ENCODE peak calls at places on chromosomes 3 and 15, in four cellular contexts. E is HepG2, F is K562, Z is WTC11. S is an unnamed sample.
A peak's percentile ranks its signal among the peaks of the same experiment; 100 is the strongest.

GRCh38 chr3:156602424-156602823 is 47.5 kb upstream of the SSR3 start:
- DNase-seq in F (no peak), E (no peak), Z (no peak), S (no peak)

GRCh38 chr15:68781766-68782588 is 38.7 kb downstream of the ANP32A start:
- DNase-seq in E (no peak), Z (no peak), F (no peak), S (no peak)

GRCh38 chr3:152185941-152186630 is 82.6 kb upstream of the MBNL1 start:
- DNase-seq in Z (no peak), F (no peak), E (no peak), S (no peak)

GRCh38 chr3:195587824-195588223 is 4.1 kb upstream of the APOD start:
- DNase-seq in F (no peak), Z (no peak), E (no peak), S (no peak)

GRCh38 chr3:106299300-106300098 is 430.7 kb upstream of the CBLB start:
- DNase-seq in E (no peak), F (no peak), Z (no peak), S (no peak)

GRCh38 chr3:187713504-187713903 is 11.1 kb upstream of the RTP2 start:
- DNase-seq in Z (no peak), F (peak; percentile 23), E (peak; percentile 61), S (no peak)

GRCh38 chr3:99967796-99968195 is 146.5 kb downstream of the FILIP1L start:
- DNase-seq in Z (no peak), E (no peak), F (no peak), S (no peak)

GRCh38 chr3:29486087-29486486 is 205.2 kb downstream of the RBMS3 start:
- DNase-seq in Z (no peak), F (no peak), E (no peak), S (no peak)

GRCh38 chr3:187183903-187184302 is 13.4 kb upstream of the RTP1 start:
- DNase-seq in E (no peak), F (no peak), Z (no peak), S (no peak)

GRCh38 chr3:171461087-171461917 is 1.1 kb upstream of the TNIK start:
- DNase-seq in E (no peak), F (peak; percentile 58), Z (no peak), S (peak; percentile 51)

GRCh38 chr3:194130807-194131589 is 5.0 kb upstream of the HES1 start:
- DNase-seq in F (no peak), Z (peak; percentile 19), E (peak; percentile 94), S (no peak)

GRCh38 chr15:85763157-85763556 is 31.6 kb downstream of the KLHL25 start:
- DNase-seq in E (no peak), F (no peak), Z (no peak), S (no peak)

GRCh38 chr3:172208586-172209332 is 169.4 kb downstream of the FNDC3B start:
- DNase-seq in E (no peak), Z (peak; percentile 43), F (no peak), S (no peak)

GRCh38 chr15:71747128-71748083 is 62.9 kb upstream of the NR2E3 start:
- DNase-seq in Z (no peak), E (peak; percentile 87), F (no peak), S (peak; percentile 22)

GRCh38 chr15:67193223-67194009 is 61.0 kb downstream of the AAGAB start:
- DNase-seq in E (no peak), F (no peak), Z (no peak), S (no peak)

GRCh38 chr15:43915820-43916660 is 89.2 kb downstream of the WDR76 start:
- DNase-seq in F (no peak), E (no peak), Z (no peak), S (no peak)

GRCh38 chr15:70172124-70172523 is 74.4 kb upstream of the TLE3 start:
- DNase-seq in Z (no peak), E (no peak), F (no peak), S (no peak)

GRCh38 chr3:42856544-42856943 is 19.1 kb downstream of the CYP8B1 start:
- DNase-seq in E (no peak), Z (no peak), F (no peak), S (no peak)

GRCh38 chr15:92839696-92840095 is 60.4 kb upstream of the CHD2 start:
- DNase-seq in Z (no peak), E (no peak), F (no peak), S (no peak)

GRCh38 chr3:124258057-124258500 is 266.2 kb upstream of the ROPN1 start:
- DNase-seq in E (no peak), F (no peak), Z (no peak), S (no peak)

GRCh38 chr3:139934557-139935070 is 371 bp upstream of the CLSTN2 start:
- DNase-seq in Z (peak; percentile 84), E (no peak), F (no peak), S (peak; percentile 75)

GRCh38 chr3:172107403-172107802 is 68.0 kb downstream of the FNDC3B start:
- DNase-seq in F (peak; percentile 22), E (no peak), Z (no peak), S (no peak)

GRCh38 chr15:85872125-85872524 is 77.4 kb upstream of the KLHL25 start:
- DNase-seq in F (no peak), E (no peak), Z (no peak), S (no peak)

GRCh38 chr3:6781103-6781502 is 79.8 kb upstream of the GRM7 start:
- DNase-seq in F (no peak), Z (no peak), E (no peak), S (no peak)

GRCh38 chr15:40968290-40969085 is 15.2 kb downstream of the CHAC1 start:
- DNase-seq in Z (no peak), E (no peak), F (no peak), S (no peak)

GRCh38 chr3:132730891-132731580 is 8.8 kb upstream of the NPHP3 start:
- DNase-seq in Z (no peak), E (peak; percentile 33), F (peak; percentile 22), S (peak; percentile 63)

GRCh38 chr15:42157981-42158765 is 1.7 kb upstream of the PLA2G4F start:
- DNase-seq in F (peak; percentile 71), Z (no peak), E (no peak), S (no peak)

GRCh38 chr15:66178531-66178910 is 75.0 kb downstream of the MEGF11 start:
- DNase-seq in F (no peak), E (no peak), Z (peak; percentile 61), S (no peak)

GRCh38 chr3:103513003-103513402 is 1078.2 kb downstream of the ZPLD1 start:
- DNase-seq in Z (no peak), E (no peak), F (no peak), S (no peak)

GRCh38 chr3:71119171-71119570 is 464.4 kb downstream of the FOXP1 start:
- DNase-seq in Z (no peak), F (no peak), E (no peak), S (no peak)

GRCh38 chr3:50610181-50610971 is 1.2 kb downstream of the CISH start:
- DNase-seq in F (peak; percentile 44), E (no peak), Z (no peak), S (no peak)

GRCh38 chr3:193816656-193817311 is 223.8 kb downstream of the OPA1 start:
- DNase-seq in E (no peak), F (peak; percentile 75), Z (peak; percentile 84), S (peak; percentile 10)

GRCh38 chr3:65030847-65031463 is 343.2 kb upstream of the ADAMTS9 start:
- DNase-seq in Z (no peak), F (peak; percentile 67), E (no peak), S (peak; percentile 36)

GRCh38 chr3:173624086-173624485 is 226.5 kb downstream of the NLGN1 start:
- DNase-seq in F (no peak), E (no peak), Z (no peak), S (no peak)

GRCh38 chr3:194761384-194761783 is 75.7 kb downstream of the FAM43A start:
- DNase-seq in Z (no peak), F (no peak), E (no peak), S (no peak)

GRCh38 chr3:152835311-152836102 is 576 bp downstream of the P2RY1 start:
- DNase-seq in Z (peak; percentile 71), F (peak; percentile 52), E (no peak), S (peak; percentile 61)

GRCh38 chr3:159987291-159987711 is 1.3 kb upstream of the IL12A start:
- DNase-seq in F (no peak), Z (no peak), E (no peak), S (no peak)

GRCh38 chr3:107411779-107412178 is 34.5 kb downstream of the CCDC54 start:
- DNase-seq in F (no peak), E (no peak), Z (no peak), S (no peak)

GRCh38 chr15:61444585-61444984 is 215.5 kb upstream of the RORA start:
- DNase-seq in Z (no peak), F (no peak), E (no peak), S (no peak)

GRCh38 chr15:61449306-61449705 is 220.2 kb upstream of the RORA start:
- DNase-seq in E (no peak), F (no peak), Z (no peak), S (no peak)

DNA sequence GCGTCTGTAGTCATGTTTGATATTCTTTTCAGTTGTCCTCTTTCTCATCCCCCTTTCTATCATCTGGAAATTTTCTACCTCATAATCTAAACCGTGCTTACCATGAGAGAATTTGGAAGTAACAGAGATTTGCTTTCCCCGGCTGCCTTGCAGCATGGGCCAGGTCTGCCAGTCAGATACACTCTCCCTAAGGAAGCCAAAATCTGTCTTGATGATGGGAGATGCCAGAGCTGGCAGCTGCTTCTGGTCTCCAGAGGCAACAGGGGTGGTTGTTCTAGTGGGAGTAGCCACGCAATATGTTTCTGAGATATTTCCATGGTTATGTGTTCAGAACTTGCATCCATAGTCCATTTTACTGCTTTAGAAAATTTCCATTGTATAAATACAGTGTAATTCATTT is 218.9 kb upstream of the RORA start:
- DNase-seq in E (no peak), F (no peak), Z (no peak), S (no peak)
- TF ChIP-seq ELF4 in E (no peak), F (no peak), Z (no peak), S (no peak)

GRCh38 chr3:178623666-178624255 is 87.5 kb downstream of the KCNMB2 start:
- DNase-seq in Z (no peak), F (no peak), E (no peak), S (no peak)
- TF ChIP-seq ELF4 in Z (no peak), F (no peak), E (no peak), S (no peak)

GRCh38 chr3:52779011-52779410 is 1.6 kb downstream of the ITIH1 start:
- DNase-seq in E (no peak), Z (peak; percentile 3), F (no peak), S (no peak)
- TF ChIP-seq ELF4 in E (no peak), Z (no peak), F (no peak), S (no peak)

GRCh38 chr15:60017538-60018199 is 13.6 kb downstream of the FOXB1 start:
- DNase-seq in Z (no peak), F (no peak), E (no peak), S (no peak)
- TF ChIP-seq ELF4 in Z (no peak), F (no peak), E (no peak), S (no peak)

DNA sequence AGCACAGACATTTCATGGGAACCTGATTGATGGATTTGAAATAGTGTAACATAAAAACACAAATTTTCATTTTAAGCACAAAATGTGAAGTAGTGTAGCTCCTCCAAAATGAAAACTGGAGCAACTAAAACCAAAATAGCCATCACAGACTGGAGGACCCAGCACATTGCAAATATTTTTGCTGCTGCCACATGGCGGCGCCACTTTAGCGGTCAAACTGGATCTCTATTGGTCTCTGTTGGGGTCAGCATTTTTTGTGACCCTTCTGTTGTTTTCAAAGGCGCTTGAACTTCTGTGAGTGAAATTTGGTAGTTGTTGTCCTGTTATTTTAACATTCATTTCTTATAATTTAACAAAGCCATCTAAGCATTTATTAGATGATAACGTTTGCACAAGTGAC is 259.9 kb downstream of the IL20RB start:
- DNase-seq in E (no peak), F (peak; percentile 15), Z (peak; percentile 67), S (peak; percentile 37)
- TF ChIP-seq ELF4 in E (no peak), F (no peak), Z (no peak), S (no peak)

S was measured in HEK293T.